ENCODE peak calls at places on chromosomes 16 and 17, in six cellular contexts. One of them, this sample, is unnamed.

GRCh38 chr16:52976539-52977167 is 76.0 kb downstream of the CHD9NB start:
- DNase-seq in right atrium auricular region: no peak
- DNase-seq in RWPE1: peak
- DNase-seq in A549: peak
- DNase-seq in neural progenitor cell: peak
- DNase-seq in body of pancreas: no peak
- DNase-seq in this sample: no peak

GRCh38 chr17:72219136-72219823 is 98.5 kb downstream of the SOX9 start:
- DNase-seq in right atrium auricular region: no peak
- DNase-seq in RWPE1: no peak
- DNase-seq in A549: no peak
- DNase-seq in neural progenitor cell: peak
- DNase-seq in body of pancreas: no peak
- DNase-seq in this sample: no peak

GRCh38 chr17:4199818-4200402 is 56.9 kb downstream of the CYB5D2 start:
- DNase-seq in right atrium auricular region: no peak
- DNase-seq in RWPE1: peak
- DNase-seq in A549: peak
- DNase-seq in neural progenitor cell: peak
- DNase-seq in body of pancreas: no peak
- DNase-seq in this sample: peak

GRCh38 chr16:2428051-2428786 is 1.0 kb upstream of the CCNF start:
- DNase-seq in right atrium auricular region: no peak
- DNase-seq in RWPE1: peak
- DNase-seq in A549: peak
- DNase-seq in neural progenitor cell: peak
- DNase-seq in body of pancreas: peak
- DNase-seq in this sample: peak

GRCh38 chr16:87330257-87330624 is 13.0 kb upstream of the C16orf95 start:
- DNase-seq in right atrium auricular region: no peak
- DNase-seq in RWPE1: no peak
- DNase-seq in A549: no peak
- DNase-seq in neural progenitor cell: no peak
- DNase-seq in body of pancreas: no peak
- DNase-seq in this sample: no peak

GRCh38 chr17:19928299-19928698 is 49.3 kb downstream of the AKAP10 start:
- DNase-seq in right atrium auricular region: no peak
- DNase-seq in RWPE1: no peak
- DNase-seq in A549: no peak
- DNase-seq in neural progenitor cell: no peak
- DNase-seq in body of pancreas: no peak
- DNase-seq in this sample: no peak

GRCh38 chr16:1745900-1746692 is 25.2 kb downstream of the NME3 start:
- DNase-seq in right atrium auricular region: no peak
- DNase-seq in RWPE1: peak
- DNase-seq in A549: no peak
- DNase-seq in neural progenitor cell: no peak
- DNase-seq in body of pancreas: no peak
- DNase-seq in this sample: no peak

GRCh38 chr16:6195966-6196365 is 1098.4 kb upstream of the EEF2KMT start:
- DNase-seq in right atrium auricular region: no peak
- DNase-seq in RWPE1: no peak
- DNase-seq in A549: no peak
- DNase-seq in neural progenitor cell: peak
- DNase-seq in body of pancreas: no peak
- DNase-seq in this sample: no peak

GRCh38 chr16:79628501-79628975 is 28.0 kb upstream of the MAF start:
- DNase-seq in right atrium auricular region: no peak
- DNase-seq in RWPE1: peak
- DNase-seq in A549: no peak
- DNase-seq in neural progenitor cell: no peak
- DNase-seq in body of pancreas: no peak
- DNase-seq in this sample: peak

DNA sequence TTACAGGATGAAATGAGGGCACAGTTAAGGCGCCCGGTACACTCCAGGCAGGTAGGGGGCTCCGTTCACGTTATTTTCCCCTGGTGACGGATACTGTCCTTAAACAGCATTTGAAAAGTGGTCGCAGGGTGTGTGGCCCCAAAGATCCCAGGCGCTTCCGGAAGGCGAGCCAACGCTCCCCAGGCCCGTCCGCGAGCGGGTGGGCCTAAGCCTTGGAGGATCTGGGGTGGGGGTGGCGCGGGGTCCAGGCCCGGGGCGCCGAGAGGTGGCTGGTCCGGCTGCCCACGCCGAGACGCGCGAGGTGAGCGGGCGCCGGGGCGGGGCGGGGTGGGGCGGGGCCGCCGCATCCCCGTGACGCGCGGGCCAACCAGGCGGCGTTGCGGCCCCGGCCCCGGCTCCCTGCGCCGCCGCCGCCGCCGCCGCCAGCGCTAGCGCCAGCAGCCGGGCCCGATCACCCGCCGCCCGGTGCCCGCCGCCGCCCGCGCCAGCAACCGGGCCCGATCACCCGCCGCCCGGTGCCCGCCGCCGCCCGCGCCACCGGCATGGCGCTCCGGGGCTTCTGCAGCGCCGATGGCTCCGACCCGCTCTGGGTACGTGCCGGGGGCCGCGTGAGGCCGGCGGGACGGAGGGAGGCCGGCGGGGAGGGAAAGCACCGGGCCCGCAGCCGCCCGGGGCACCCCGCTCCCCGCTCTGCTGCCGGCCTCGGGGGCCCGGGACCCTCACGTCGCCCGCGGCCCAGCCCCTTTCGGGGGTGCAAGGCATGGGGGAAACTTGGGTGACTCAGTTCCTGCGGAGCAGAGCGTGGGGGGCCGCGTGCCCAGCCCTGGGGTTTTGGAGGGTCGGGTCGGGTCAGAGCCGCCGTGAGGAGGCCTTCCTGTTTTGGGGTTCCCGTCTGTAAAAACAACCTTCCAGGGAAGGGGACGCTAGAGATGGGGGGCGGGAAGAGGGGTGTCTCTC is at the start of gene ABCC1:
- DNase-seq in right atrium auricular region: no peak
- DNase-seq in RWPE1: peak
- DNase-seq in A549: peak
- DNase-seq in neural progenitor cell: peak
- DNase-seq in body of pancreas: peak
- DNase-seq in this sample: peak
- TF ChIP-seq CTCF in right atrium auricular region: no peak
- TF ChIP-seq CTCF in RWPE1: no peak
- TF ChIP-seq CTCF in A549: peak
- TF ChIP-seq CTCF in neural progenitor cell: no peak
- TF ChIP-seq CTCF in body of pancreas: no peak
- TF ChIP-seq CTCF in this sample: no peak

DNA sequence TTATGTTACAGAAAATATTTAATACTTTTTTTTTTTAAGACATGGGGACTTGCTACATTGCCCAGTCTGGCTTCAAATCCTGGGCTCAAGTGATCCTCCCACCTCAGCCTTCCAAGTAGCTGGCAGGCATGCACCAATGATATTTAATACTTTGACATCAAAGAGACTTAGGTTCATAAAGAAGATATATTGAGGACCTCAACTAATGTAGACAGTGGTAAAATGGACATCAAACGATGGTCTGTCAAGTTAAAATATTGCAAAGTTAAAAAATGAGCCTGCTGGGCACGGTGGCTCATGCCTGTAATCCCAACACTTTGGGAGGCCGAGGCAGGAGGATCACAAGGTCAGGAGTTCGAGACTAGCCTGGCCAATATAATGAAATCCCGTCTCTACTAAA is 8.7 kb downstream of the TEFM start:
- DNase-seq in right atrium auricular region: no peak
- DNase-seq in RWPE1: no peak
- DNase-seq in A549: no peak
- DNase-seq in neural progenitor cell: no peak
- DNase-seq in body of pancreas: no peak
- DNase-seq in this sample: no peak
- TF ChIP-seq CTCF in right atrium auricular region: no peak
- TF ChIP-seq CTCF in RWPE1: no peak
- TF ChIP-seq CTCF in A549: no peak
- TF ChIP-seq CTCF in neural progenitor cell: no peak
- TF ChIP-seq CTCF in body of pancreas: no peak
- TF ChIP-seq CTCF in this sample: no peak

GRCh38 chr16:24539850-24540484 is 601 bp downstream of the RBBP6 start:
- DNase-seq in right atrium auricular region: no peak
- DNase-seq in RWPE1: peak
- DNase-seq in A549: peak
- DNase-seq in neural progenitor cell: peak
- DNase-seq in body of pancreas: peak
- DNase-seq in this sample: peak

GRCh38 chr16:24540575-24541240 is 1.3 kb downstream of the RBBP6 start:
- DNase-seq in right atrium auricular region: no peak
- DNase-seq in RWPE1: peak
- DNase-seq in A549: peak
- DNase-seq in neural progenitor cell: peak
- DNase-seq in body of pancreas: peak
- DNase-seq in this sample: peak

GRCh38 chr16:24539295-24539849 is at the start of gene RBBP6:
- DNase-seq in right atrium auricular region: peak
- DNase-seq in RWPE1: peak
- DNase-seq in A549: peak
- DNase-seq in neural progenitor cell: peak
- DNase-seq in body of pancreas: peak
- DNase-seq in this sample: peak

GRCh38 chr16:24537474-24538337 is 1.7 kb upstream of the RBBP6 start:
- DNase-seq in right atrium auricular region: no peak
- DNase-seq in RWPE1: no peak
- DNase-seq in A549: peak
- DNase-seq in neural progenitor cell: no peak
- DNase-seq in body of pancreas: no peak
- DNase-seq in this sample: peak

DNA sequence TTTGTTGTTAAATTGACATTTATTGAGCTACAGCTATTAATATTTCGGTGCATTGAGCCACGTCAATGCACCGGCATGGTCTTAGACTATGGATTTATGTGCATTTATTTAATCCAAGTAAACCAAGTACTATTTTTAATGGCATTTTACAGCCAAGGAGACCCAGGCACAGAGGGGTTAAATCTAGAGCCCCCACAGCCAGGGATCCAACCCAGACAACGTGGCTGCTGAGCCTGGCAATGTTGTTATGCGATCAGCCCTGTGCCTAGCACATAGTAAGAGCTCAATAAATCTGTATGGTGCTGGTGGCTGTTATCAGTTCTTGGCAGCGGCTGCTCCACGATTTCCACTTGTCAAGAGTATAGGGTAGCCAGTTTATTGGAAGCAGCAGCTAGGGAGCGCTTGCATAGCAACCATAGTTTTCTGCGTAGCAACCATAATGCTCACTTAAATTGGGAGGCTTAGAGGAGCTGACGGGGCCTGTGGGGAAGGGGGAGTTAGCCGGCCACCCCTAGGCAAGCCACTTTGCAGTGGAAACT is 541 bp upstream of the RBBP6 start:
- DNase-seq in right atrium auricular region: peak
- DNase-seq in RWPE1: no peak
- DNase-seq in A549: no peak
- DNase-seq in neural progenitor cell: no peak
- DNase-seq in body of pancreas: peak
- DNase-seq in this sample: no peak
- TF ChIP-seq CTCF in right atrium auricular region: no peak
- TF ChIP-seq CTCF in RWPE1: no peak
- TF ChIP-seq CTCF in A549: no peak
- TF ChIP-seq CTCF in neural progenitor cell: no peak
- TF ChIP-seq CTCF in body of pancreas: no peak
- TF ChIP-seq CTCF in this sample: no peak

GRCh38 chr16:58842156-58842555 is 108.0 kb upstream of the GOT2 start:
- DNase-seq in right atrium auricular region: no peak
- DNase-seq in RWPE1: no peak
- DNase-seq in A549: no peak
- DNase-seq in neural progenitor cell: no peak
- DNase-seq in body of pancreas: no peak
- DNase-seq in this sample: no peak
- TF ChIP-seq CTCF in right atrium auricular region: no peak
- TF ChIP-seq CTCF in RWPE1: no peak
- TF ChIP-seq CTCF in A549: no peak
- TF ChIP-seq CTCF in neural progenitor cell: no peak
- TF ChIP-seq CTCF in body of pancreas: no peak
- TF ChIP-seq CTCF in this sample: no peak

GRCh38 chr17:1518410-1518809 is 2.0 kb upstream of the INPP5K start:
- DNase-seq in right atrium auricular region: no peak
- DNase-seq in RWPE1: no peak
- DNase-seq in A549: no peak
- DNase-seq in neural progenitor cell: no peak
- DNase-seq in body of pancreas: no peak
- DNase-seq in this sample: no peak

GRCh38 chr17:1519678-1520077 is 3.3 kb upstream of the INPP5K start:
- DNase-seq in right atrium auricular region: no peak
- DNase-seq in RWPE1: no peak
- DNase-seq in A549: no peak
- DNase-seq in neural progenitor cell: no peak
- DNase-seq in body of pancreas: no peak
- DNase-seq in this sample: no peak

GRCh38 chr17:1512351-1512750 is 4.1 kb downstream of the INPP5K start:
- DNase-seq in right atrium auricular region: no peak
- DNase-seq in RWPE1: peak
- DNase-seq in A549: no peak
- DNase-seq in neural progenitor cell: no peak
- DNase-seq in body of pancreas: no peak
- DNase-seq in this sample: no peak

GRCh38 chr17:1515640-1516402 is 591 bp downstream of the INPP5K start:
- DNase-seq in right atrium auricular region: peak
- DNase-seq in RWPE1: peak
- DNase-seq in A549: peak
- DNase-seq in neural progenitor cell: peak
- DNase-seq in body of pancreas: peak
- DNase-seq in this sample: peak

GRCh38 chr17:1516403-1517161 is at the start of gene INPP5K:
- DNase-seq in right atrium auricular region: peak
- DNase-seq in RWPE1: peak
- DNase-seq in A549: peak
- DNase-seq in neural progenitor cell: peak
- DNase-seq in body of pancreas: peak
- DNase-seq in this sample: peak
- TF ChIP-seq CTCF in right atrium auricular region: no peak
- TF ChIP-seq CTCF in RWPE1: no peak
- TF ChIP-seq CTCF in A549: no peak
- TF ChIP-seq CTCF in neural progenitor cell: peak
- TF ChIP-seq CTCF in body of pancreas: no peak
- TF ChIP-seq CTCF in this sample: no peak

This sample was measured in activated CD8-positive, alpha-beta T cell treated with anti-CD3 and anti-CD28 coated beads for 36 hours.